ENCODE peak calls at places on chromosomes 11 and 22, in seven cellular contexts. V, D, C, Q, L, M and O are unnamed samples.

GRCh38 chr11:117872962-117873827 is 3.3 kb downstream of the FXYD6 start:
- DNase-seq in V (no peak), C (no peak), L (no peak), D (no peak), Q (no peak), M (no peak), O (no peak)

GRCh38 chr11:4019891-4020290 is 74.7 kb upstream of the RRM1 start:
- DNase-seq in V (no peak), L (no peak), C (no peak), Q (no peak), M (peak), D (no peak), O (no peak)

GRCh38 chr11:23856654-23857053 is 640.2 kb upstream of the LUZP2 start:
- DNase-seq in V (peak), L (peak), M (peak), Q (no peak), C (no peak), D (no peak), O (no peak)

GRCh38 chr11:43930868-43931716 is 11.3 kb upstream of the C11orf96 start:
- DNase-seq in V (no peak), Q (no peak), M (no peak), C (no peak), D (no peak), L (peak), O (no peak)

GRCh38 chr11:64056213-64056785 is 20.6 kb downstream of the FLRT1 start:
- DNase-seq in V (no peak), M (no peak), D (no peak), C (no peak), L (no peak), Q (no peak), O (no peak)

GRCh38 chr22:40595497-40596234 is 40.9 kb downstream of the MRTFA start:
- DNase-seq in L (peak), M (peak), C (no peak), Q (no peak), V (no peak), D (no peak), O (no peak)

GRCh38 chr11:115745041-115745440 is 240.8 kb upstream of the CADM1 start:
- DNase-seq in D (no peak), L (no peak), Q (no peak), M (no peak), C (no peak), V (no peak), O (no peak)

GRCh38 chr11:65207918-65208784 is 26.4 kb downstream of the CAPN1 start:
- DNase-seq in D (no peak), Q (no peak), L (no peak), M (no peak), V (no peak), C (no peak), O (no peak)

DNA sequence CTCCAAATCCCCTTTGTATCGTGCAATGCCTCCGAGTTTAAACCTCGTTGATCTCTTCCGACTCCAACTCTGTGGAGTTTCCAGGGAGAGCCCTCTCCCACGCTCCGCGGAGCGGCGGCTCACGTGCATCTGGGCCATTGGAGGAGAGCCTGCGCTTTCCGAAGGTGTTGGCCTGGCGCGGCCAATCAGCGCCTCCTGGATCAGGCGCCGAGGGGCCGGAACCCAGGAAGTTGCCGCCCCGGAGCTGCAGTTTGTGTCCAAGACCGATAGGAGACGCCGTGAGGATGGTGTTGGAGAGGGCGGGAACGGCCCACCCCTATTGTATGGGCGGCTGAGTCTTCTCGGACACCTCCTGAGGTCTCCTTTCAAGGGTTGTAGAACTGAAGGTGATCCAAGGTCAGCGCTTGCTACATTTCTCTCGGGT is 1.6 kb downstream of the ADAMTS15 start:
- DNase-seq in L (peak), M (peak), Q (no peak), V (no peak), D (peak), C (peak), O (no peak)
- TF ChIP-seq CTCF in L (peak), M (peak), Q (no peak), V (peak), D (peak), C (peak), O (no peak)

DNA sequence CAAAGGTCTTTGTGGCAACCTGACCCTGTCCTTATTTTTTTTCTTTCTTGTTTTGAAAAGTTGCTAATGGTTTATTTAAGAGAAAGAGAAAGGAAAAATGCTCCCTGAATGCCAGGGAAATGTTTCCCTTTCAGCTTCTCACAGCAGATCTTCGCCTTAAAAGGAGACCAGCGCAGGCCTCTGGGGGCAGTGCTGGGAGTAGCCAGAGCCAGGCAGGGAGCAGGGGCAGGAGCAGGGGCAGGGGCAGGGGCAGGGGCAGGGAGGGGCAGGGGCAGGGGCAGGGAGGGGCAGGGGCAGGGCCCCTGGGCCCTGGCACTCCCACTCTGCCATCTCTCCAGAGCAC is 5.1 kb downstream of the MOB2 start:
- DNase-seq in M (no peak), D (no peak), C (no peak), L (no peak), V (no peak), Q (no peak), O (no peak)
- TF ChIP-seq CTCF in M (no peak), D (no peak), C (no peak), L (no peak), V (no peak), Q (no peak), O (no peak)

GRCh38 chr11:47351159-47352126 is 1.1 kb downstream of the MYBPC3 start:
- DNase-seq in L (no peak), V (no peak), Q (no peak), D (no peak), M (no peak), C (peak), O (no peak)
- TF ChIP-seq CTCF in L (no peak), V (no peak), Q (no peak), D (no peak), M (no peak), C (no peak), O (no peak)

GRCh38 chr11:14029415-14029814 is 66.9 kb downstream of the SPON1 start:
- DNase-seq in Q (no peak), D (no peak), C (no peak), V (no peak), L (no peak), M (no peak), O (no peak)
- TF ChIP-seq CTCF in Q (no peak), D (no peak), C (no peak), V (no peak), L (no peak), M (no peak), O (no peak)

DNA sequence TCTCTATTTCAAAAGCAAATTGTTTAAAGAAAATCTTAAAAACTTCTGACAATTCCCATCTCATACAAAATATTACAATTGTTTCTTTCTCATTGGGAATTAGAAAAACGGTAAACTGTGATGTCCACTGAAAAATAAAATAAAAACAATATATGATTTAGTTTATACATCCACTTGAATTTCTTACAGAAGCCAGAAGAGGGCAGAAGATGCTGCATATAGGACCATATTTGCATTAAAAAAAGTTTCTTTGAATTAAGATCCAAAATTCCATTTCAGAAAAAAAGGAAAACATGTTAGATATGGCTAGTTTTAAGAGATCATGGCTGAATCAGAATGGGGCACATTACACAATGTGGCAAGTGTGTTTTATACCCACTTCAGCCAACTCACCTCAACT is 39.3 kb upstream of the LRRC4C start:
- DNase-seq in D (no peak), V (no peak), L (peak), M (no peak), Q (no peak), C (no peak), O (no peak)
- TF ChIP-seq CTCF in D (peak), V (no peak), L (peak), M (peak), Q (no peak), C (peak), O (no peak)

DNA sequence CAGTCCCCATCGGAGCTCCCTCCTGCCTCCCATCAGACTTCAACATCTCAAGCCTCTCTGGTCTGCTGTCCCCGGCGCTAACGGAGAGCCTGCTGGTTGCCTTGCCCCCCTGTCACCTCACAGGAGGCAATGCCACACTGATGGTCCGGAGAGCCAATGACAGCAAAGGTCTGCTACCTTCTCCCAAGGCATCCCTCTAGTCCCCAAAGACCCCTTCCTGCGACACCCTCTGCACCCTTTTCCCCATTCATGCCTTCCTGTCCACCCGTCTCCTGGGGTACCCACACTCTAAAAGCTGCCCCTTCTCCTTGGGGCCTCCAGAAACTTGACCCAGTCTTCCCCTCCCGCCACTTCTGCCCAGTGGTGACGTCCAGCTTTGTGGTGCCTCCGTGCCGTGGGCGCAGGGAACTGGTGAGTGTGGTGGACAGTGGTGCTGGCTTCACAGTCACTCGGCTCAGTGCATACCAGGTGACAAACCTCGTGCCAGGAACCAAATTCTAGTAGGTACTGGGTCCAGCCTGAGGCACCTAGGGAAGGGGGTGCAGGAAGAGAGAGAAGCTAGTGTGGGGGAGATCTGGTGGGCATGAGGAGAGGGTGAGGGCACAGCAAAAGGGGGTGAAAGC is 860 bp downstream of the UPK2 start:
- DNase-seq in M (no peak), Q (no peak), L (no peak), V (no peak), D (no peak), C (no peak), O (no peak)
- TF ChIP-seq CTCF in M (no peak), Q (no peak), L (no peak), V (no peak), D (no peak), C (peak), O (no peak)

DNA sequence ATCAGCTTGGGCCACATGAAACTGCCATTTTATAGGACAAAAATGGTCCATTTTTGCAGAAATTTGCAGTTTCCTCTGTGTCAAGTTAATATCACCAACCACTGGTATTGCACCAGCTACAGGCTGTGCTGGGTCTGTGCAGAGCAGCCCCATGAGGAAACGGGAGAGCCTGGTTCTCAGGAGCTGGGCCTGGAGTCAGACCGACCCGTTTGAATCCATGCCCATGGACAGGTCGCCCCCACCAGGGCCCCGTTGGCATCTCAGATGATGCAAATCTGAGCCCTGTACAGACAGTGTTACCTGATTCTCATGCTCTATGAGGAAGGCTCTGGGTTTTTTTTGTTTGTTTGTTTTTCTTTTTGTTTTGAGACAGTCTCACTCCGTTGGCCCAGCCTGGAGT is 9.8 kb upstream of the SEC14L6 start:
- DNase-seq in L (no peak), D (no peak), Q (peak), M (no peak), C (no peak), V (no peak), O (no peak)
- TF ChIP-seq CTCF in L (no peak), D (peak), Q (no peak), M (no peak), C (no peak), V (no peak), O (no peak)

DNA sequence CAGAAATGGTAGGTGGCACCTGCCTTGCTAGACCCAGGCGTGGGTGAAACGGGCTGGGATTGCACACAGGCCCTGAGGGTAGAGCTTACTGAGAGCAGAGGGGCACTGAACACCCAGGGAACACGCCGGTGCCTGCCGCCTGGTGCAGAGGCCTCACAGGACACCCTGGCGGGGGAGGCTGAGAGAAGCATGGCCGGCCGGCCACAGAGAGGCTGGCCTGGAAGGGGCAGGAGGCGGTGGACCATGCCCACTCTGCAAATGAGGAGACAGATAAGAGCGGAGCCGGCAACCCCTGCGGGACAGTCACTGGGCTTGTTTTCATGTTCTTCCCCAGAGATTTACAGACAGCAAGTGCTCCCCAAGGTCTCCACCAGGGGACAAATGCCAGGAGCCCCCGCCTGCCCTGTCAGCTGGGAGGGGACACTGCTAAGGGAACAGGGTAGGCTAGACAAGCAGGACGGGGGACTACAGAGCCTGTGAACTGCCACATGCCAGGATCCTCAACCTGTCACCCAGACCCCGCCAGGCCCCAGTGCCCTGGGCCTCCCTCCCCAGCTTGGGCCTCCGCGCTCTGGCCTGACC is 38.5 kb upstream of the TCF20 start:
- DNase-seq in Q (no peak), C (no peak), L (no peak), M (no peak), V (no peak), D (no peak), O (no peak)
- TF ChIP-seq CTCF in Q (no peak), C (no peak), L (no peak), M (no peak), V (no peak), D (peak), O (no peak)

GRCh38 chr11:8333431-8334401 is 70.0 kb upstream of the LMO1 start:
- DNase-seq in C (no peak), Q (no peak), D (peak), V (no peak), L (no peak), M (no peak), O (no peak)
- TF ChIP-seq CTCF in C (no peak), Q (no peak), D (no peak), V (no peak), L (no peak), M (no peak), O (no peak)

DNA sequence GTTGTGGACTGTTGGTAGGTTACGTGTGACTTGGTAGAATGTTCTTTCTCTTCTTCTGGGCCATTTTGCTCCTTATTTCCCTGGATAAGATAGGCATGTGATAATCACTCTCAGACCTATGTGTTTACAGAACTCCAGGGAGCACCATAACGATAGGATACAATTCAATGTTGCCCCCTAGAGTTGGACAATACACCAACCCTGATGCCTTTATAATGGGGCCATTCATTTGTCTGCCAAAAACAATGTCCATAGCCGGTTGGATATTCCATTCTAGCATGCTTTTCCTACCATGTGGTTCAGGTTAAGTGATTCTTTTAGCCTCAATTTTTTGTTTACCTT is 60.5 kb downstream of the APIP start:
- DNase-seq in V (no peak), L (no peak), D (no peak), Q (no peak), M (no peak), C (no peak), O (no peak)
- TF ChIP-seq CTCF in V (no peak), L (no peak), D (no peak), Q (no peak), M (no peak), C (no peak), O (no peak)